ENCODE peak calls at places on chromosomes 7 and 10, in seven cellular contexts. C is PC-9, O is HFFc6, Y is GM10248, P is uterus, B is RWPE2, S is bronchial epithelial cell. G is an unnamed sample.

GRCh38 chr10:26269754-26270153 is 53.2 kb downstream of the GAD2 start:
- DNase-seq in S (peak; percentile 16), P (no peak), C (no peak), Y (peak; percentile 31), O (peak; percentile 6), B (no peak), G (no peak)

GRCh38 chr7:34057956-34058355 is 152.6 kb downstream of the BMPER start:
- DNase-seq in Y (no peak), O (no peak), S (no peak), P (no peak), C (peak; percentile 4), B (no peak), G (no peak)

GRCh38 chr7:107023522-107024149 is 20.9 kb upstream of the PRKAR2B start:
- DNase-seq in C (no peak), B (no peak), O (no peak), P (no peak), Y (no peak), S (no peak), G (no peak)

GRCh38 chr7:125445901-125446300 is 516.3 kb upstream of the POT1 start:
- DNase-seq in O (no peak), Y (no peak), C (no peak), S (no peak), B (no peak), P (no peak), G (no peak)

GRCh38 chr10:79234391-79235318 is 112.6 kb upstream of the PPIF start:
- DNase-seq in P (no peak), C (no peak), O (peak; percentile 8), B (no peak), Y (no peak), S (peak; percentile 33), G (no peak)

GRCh38 chr10:110802090-110802489 is 69.6 kb upstream of the PDCD4 start:
- DNase-seq in C (no peak), P (no peak), B (no peak), Y (no peak), O (peak; percentile 25), S (peak; percentile 66), G (peak; percentile 38)

GRCh38 chr10:68598978-68599753 is 39.0 kb downstream of the TET1 start:
- DNase-seq in S (peak; percentile 15), O (no peak), C (peak; percentile 12), B (peak; percentile 47), Y (no peak), P (peak; percentile 55), G (no peak)

GRCh38 chr7:106110238-106110560 is 1.9 kb downstream of the SYPL1 start:
- DNase-seq in B (no peak), O (no peak), P (no peak), Y (no peak), S (peak; percentile 29), C (no peak), G (no peak)

GRCh38 chr7:81676813-81677212 is 93.0 kb downstream of the HGF start:
- DNase-seq in S (peak; percentile 30), C (no peak), O (peak; percentile 16), Y (no peak), B (no peak), P (no peak), G (no peak)

GRCh38 chr7:24956021-24956420 is 24.0 kb downstream of the OSBPL3 start:
- DNase-seq in C (no peak), O (peak; percentile 60), P (no peak), B (no peak), Y (no peak), S (peak; percentile 67), G (no peak)

GRCh38 chr7:157018328-157018996 is 8.0 kb upstream of the MNX1 start:
- DNase-seq in O (no peak), S (no peak), P (no peak), C (no peak), B (no peak), Y (no peak), G (no peak)

GRCh38 chr10:121696854-121697253 is 98.6 kb upstream of the FGFR2 start:
- DNase-seq in S (peak; percentile 31), P (no peak), O (no peak), B (no peak), C (no peak), Y (peak; percentile 25), G (no peak)
- TF ChIP-seq CTCF in S (peak; percentile 43), P (peak; percentile 16), O (peak; percentile 72), B (no peak), C (peak; percentile 52), Y (no peak), G (no peak)

DNA sequence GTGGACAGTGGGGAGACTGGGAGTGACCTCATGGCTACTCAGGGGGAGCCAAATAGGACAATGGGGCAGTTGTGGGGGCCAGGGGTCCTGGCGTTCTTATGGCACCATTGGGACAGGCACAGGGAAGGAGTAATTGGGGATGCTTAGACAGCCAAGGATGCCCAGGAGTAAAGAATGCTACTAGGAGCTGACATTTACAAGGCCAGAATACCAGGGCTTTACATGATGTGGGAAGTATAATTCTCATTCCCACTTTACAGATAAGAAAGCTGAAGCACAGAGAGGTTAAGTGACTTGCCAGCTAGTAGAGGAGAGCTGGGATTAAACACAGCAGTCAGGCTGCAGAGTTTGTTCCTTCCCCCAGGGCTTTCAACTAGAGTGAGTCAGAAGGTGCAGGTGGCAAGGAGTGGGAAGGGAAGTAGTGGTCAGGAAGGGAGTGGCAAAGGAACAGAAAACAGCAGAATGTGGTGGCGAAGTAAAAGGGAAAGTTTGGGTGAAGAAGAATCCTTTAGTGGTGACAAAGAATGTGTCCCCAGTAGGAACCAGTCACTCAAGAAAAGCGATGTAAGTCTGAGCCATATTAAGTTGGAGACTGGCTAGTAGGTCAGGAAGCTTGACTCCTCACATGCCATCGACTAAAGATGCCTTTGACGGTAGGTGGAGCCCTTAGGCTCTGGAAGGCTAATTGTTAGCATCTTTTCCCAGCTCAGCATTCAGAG is 32.8 kb downstream of the CPVL start:
- DNase-seq in Y (no peak), C (peak; percentile 23), B (no peak), O (peak; percentile 22), P (no peak), S (peak; percentile 73), G (no peak)
- TF ChIP-seq CTCF in Y (peak; percentile 27), C (peak; percentile 66), B (peak; percentile 52), O (peak; percentile 40), P (no peak), S (peak; percentile 33), G (no peak)

GRCh38 chr7:127588697-127589482 is 679 bp downstream of the ARF5 start:
- DNase-seq in S (peak; percentile 41), B (no peak), P (peak; percentile 67), C (peak; percentile 52), Y (peak; percentile 65), O (peak; percentile 20), G (peak; percentile 20)
- TF ChIP-seq CTCF in S (peak; percentile 73), B (peak; percentile 79), P (no peak), C (peak; percentile 62), Y (peak; percentile 64), O (peak; percentile 74), G (peak; percentile 64)

DNA sequence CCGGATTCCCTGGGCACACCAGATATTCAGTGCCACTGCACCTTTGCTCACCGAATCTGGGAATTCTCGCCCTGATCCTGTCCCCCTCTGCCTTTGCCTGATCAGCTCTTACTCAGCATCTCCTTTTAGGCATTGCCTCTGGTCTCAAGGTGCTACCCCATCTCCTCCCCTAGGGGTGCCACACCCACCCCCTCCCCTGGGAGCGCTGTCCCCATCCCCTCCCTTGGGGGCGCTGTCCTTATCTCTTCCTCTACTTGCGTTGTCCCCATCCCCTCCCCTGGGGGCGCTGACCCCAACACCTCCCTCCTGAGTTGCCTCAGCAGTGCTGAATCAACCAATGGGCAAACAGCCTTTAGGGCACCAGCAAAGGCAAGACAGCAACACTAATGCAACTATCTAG is 686.9 kb upstream of the FOXK1 start:
- DNase-seq in P (no peak), S (no peak), Y (no peak), O (no peak), B (no peak), C (no peak), G (no peak)
- TF ChIP-seq CTCF in P (no peak), S (no peak), Y (no peak), O (no peak), B (no peak), C (no peak), G (no peak)

GRCh38 chr10:95847007-95847406 is 60.8 kb upstream of the CC2D2B start:
- DNase-seq in P (no peak), B (no peak), C (no peak), O (no peak), S (no peak), Y (no peak), G (no peak)
- TF ChIP-seq CTCF in P (no peak), B (no peak), C (no peak), O (no peak), S (no peak), Y (no peak), G (no peak)

GRCh38 chr7:93055543-93056107 is 62.2 kb downstream of the SAMD9 start:
- DNase-seq in B (no peak), S (peak; percentile 51), O (peak; percentile 40), Y (peak; percentile 59), C (no peak), P (no peak), G (no peak)
- TF ChIP-seq CTCF in B (peak; percentile 88), S (peak; percentile 26), O (peak; percentile 88), Y (peak; percentile 65), C (peak; percentile 87), P (peak; percentile 72), G (peak; percentile 52)

GRCh38 chr7:128891110-128891941 is 19.2 kb downstream of the KCP start:
- DNase-seq in P (no peak), C (peak; percentile 88), B (peak; percentile 82), O (no peak), S (no peak), Y (no peak), G (no peak)
- TF ChIP-seq CTCF in P (no peak), C (no peak), B (no peak), O (no peak), S (no peak), Y (no peak), G (no peak)

GRCh38 chr10:90652519-90652918 is 205.3 kb downstream of the HTR7 start:
- DNase-seq in B (no peak), P (no peak), S (peak; percentile 46), Y (no peak), O (no peak), C (peak; percentile 10), G (no peak)
- TF ChIP-seq CTCF in B (peak; percentile 45), P (no peak), S (peak; percentile 63), Y (peak; percentile 31), O (peak; percentile 50), C (peak; percentile 44), G (no peak)